ENCODE peak calls at places on chromosomes 5 and 9, in eight cellular contexts. One of them, this sample, is unnamed.
A peak's percentile ranks its signal among the peaks of the same experiment; 100 is the strongest.

GRCh38 chr5:176474476-176474875 is 26.3 kb downstream of the FAF2 start:
- DNase-seq in uterus: no peak
- DNase-seq in heart left ventricle: no peak
- DNase-seq in AG04450: no peak
- DNase-seq in Karpas-422: no peak
- DNase-seq in CD8-positive, alpha-beta memory T cell: no peak
- DNase-seq in spleen: no peak
- DNase-seq in lower lobe of right lung: no peak
- DNase-seq in this sample: peak; percentile 33

GRCh38 chr5:68049053-68049713 is 166.4 kb upstream of the PIK3R1 start:
- DNase-seq in AG04450: no peak
- DNase-seq in spleen: no peak
- DNase-seq in Karpas-422: no peak
- DNase-seq in uterus: no peak
- DNase-seq in lower lobe of right lung: no peak
- DNase-seq in CD8-positive, alpha-beta memory T cell: no peak
- DNase-seq in heart left ventricle: no peak
- DNase-seq in this sample: no peak

GRCh38 chr9:105257767-105258166 is 13.3 kb downstream of the SLC44A1 start:
- DNase-seq in AG04450: no peak
- DNase-seq in lower lobe of right lung: no peak
- DNase-seq in CD8-positive, alpha-beta memory T cell: no peak
- DNase-seq in spleen: no peak
- DNase-seq in heart left ventricle: no peak
- DNase-seq in uterus: no peak
- DNase-seq in Karpas-422: no peak
- DNase-seq in this sample: no peak

GRCh38 chr9:4549751-4550295 is 59.6 kb downstream of the SLC1A1 start:
- DNase-seq in CD8-positive, alpha-beta memory T cell: no peak
- DNase-seq in spleen: no peak
- DNase-seq in Karpas-422: no peak
- DNase-seq in lower lobe of right lung: no peak
- DNase-seq in uterus: no peak
- DNase-seq in AG04450: no peak
- DNase-seq in heart left ventricle: no peak
- DNase-seq in this sample: no peak

GRCh38 chr9:35658894-35659220 is 765 bp downstream of the CCDC107 start:
- DNase-seq in spleen: no peak
- DNase-seq in AG04450: no peak
- DNase-seq in lower lobe of right lung: no peak
- DNase-seq in heart left ventricle: peak; percentile 58
- DNase-seq in uterus: peak; percentile 53
- DNase-seq in Karpas-422: peak; percentile 67
- DNase-seq in CD8-positive, alpha-beta memory T cell: no peak
- DNase-seq in this sample: peak; percentile 59

GRCh38 chr5:154712518-154713437 is 42.4 kb upstream of the LARP1 start:
- DNase-seq in spleen: no peak
- DNase-seq in uterus: no peak
- DNase-seq in heart left ventricle: no peak
- DNase-seq in lower lobe of right lung: peak; percentile 71
- DNase-seq in Karpas-422: no peak
- DNase-seq in AG04450: no peak
- DNase-seq in CD8-positive, alpha-beta memory T cell: no peak
- DNase-seq in this sample: no peak

GRCh38 chr5:44952376-44952775 is 143.6 kb downstream of the MRPS30 start:
- DNase-seq in uterus: no peak
- DNase-seq in heart left ventricle: no peak
- DNase-seq in spleen: no peak
- DNase-seq in AG04450: no peak
- DNase-seq in lower lobe of right lung: no peak
- DNase-seq in CD8-positive, alpha-beta memory T cell: no peak
- DNase-seq in Karpas-422: peak; percentile 75
- DNase-seq in this sample: peak; percentile 11

GRCh38 chr5:134539732-134540131 is 14.3 kb downstream of the JADE2 start:
- DNase-seq in lower lobe of right lung: no peak
- DNase-seq in heart left ventricle: no peak
- DNase-seq in AG04450: no peak
- DNase-seq in Karpas-422: no peak
- DNase-seq in CD8-positive, alpha-beta memory T cell: no peak
- DNase-seq in uterus: no peak
- DNase-seq in spleen: no peak
- DNase-seq in this sample: no peak

GRCh38 chr9:133787749-133788015 is 49.5 kb upstream of the SARDH start:
- DNase-seq in Karpas-422: peak; percentile 81
- DNase-seq in AG04450: no peak
- DNase-seq in lower lobe of right lung: no peak
- DNase-seq in CD8-positive, alpha-beta memory T cell: no peak
- DNase-seq in heart left ventricle: no peak
- DNase-seq in uterus: no peak
- DNase-seq in spleen: peak; percentile 92
- DNase-seq in this sample: peak; percentile 25

GRCh38 chr5:150113047-150113744 is 26.8 kb upstream of the CSF1R start:
- DNase-seq in spleen: peak; percentile 72
- DNase-seq in AG04450: no peak
- DNase-seq in uterus: peak; percentile 43
- DNase-seq in Karpas-422: no peak
- DNase-seq in lower lobe of right lung: peak; percentile 51
- DNase-seq in CD8-positive, alpha-beta memory T cell: no peak
- DNase-seq in heart left ventricle: no peak
- DNase-seq in this sample: peak; percentile 18

GRCh38 chr5:131906668-131907067 is 38.8 kb downstream of the MEIKIN start:
- DNase-seq in lower lobe of right lung: no peak
- DNase-seq in CD8-positive, alpha-beta memory T cell: no peak
- DNase-seq in Karpas-422: no peak
- DNase-seq in AG04450: no peak
- DNase-seq in spleen: no peak
- DNase-seq in uterus: no peak
- DNase-seq in heart left ventricle: no peak
- DNase-seq in this sample: no peak

GRCh38 chr5:172173771-172174170 is 14.3 kb downstream of the STK10 start:
- DNase-seq in CD8-positive, alpha-beta memory T cell: peak; percentile 70
- DNase-seq in uterus: no peak
- DNase-seq in lower lobe of right lung: peak; percentile 64
- DNase-seq in heart left ventricle: peak; percentile 54
- DNase-seq in spleen: peak; percentile 90
- DNase-seq in AG04450: no peak
- DNase-seq in Karpas-422: no peak
- DNase-seq in this sample: peak; percentile 91

GRCh38 chr9:77648458-77649108 is 461 bp upstream of the GNA14 start:
- DNase-seq in CD8-positive, alpha-beta memory T cell: no peak
- DNase-seq in heart left ventricle: peak; percentile 71
- DNase-seq in AG04450: no peak
- DNase-seq in lower lobe of right lung: peak; percentile 73
- DNase-seq in Karpas-422: no peak
- DNase-seq in uterus: peak; percentile 65
- DNase-seq in spleen: peak; percentile 80
- DNase-seq in this sample: peak; percentile 11

GRCh38 chr9:77647267-77647658 is 859 bp downstream of the GNA14 start:
- DNase-seq in lower lobe of right lung: no peak
- DNase-seq in heart left ventricle: no peak
- DNase-seq in Karpas-422: no peak
- DNase-seq in AG04450: no peak
- DNase-seq in spleen: no peak
- DNase-seq in uterus: no peak
- DNase-seq in CD8-positive, alpha-beta memory T cell: no peak
- DNase-seq in this sample: no peak

GRCh38 chr9:77651203-77651602 is 3.1 kb upstream of the GNA14 start:
- DNase-seq in AG04450: no peak
- DNase-seq in lower lobe of right lung: no peak
- DNase-seq in heart left ventricle: no peak
- DNase-seq in uterus: no peak
- DNase-seq in Karpas-422: no peak
- DNase-seq in CD8-positive, alpha-beta memory T cell: no peak
- DNase-seq in spleen: no peak
- DNase-seq in this sample: no peak

GRCh38 chr9:77649109-77649812 is 1.1 kb upstream of the GNA14 start:
- DNase-seq in AG04450: no peak
- DNase-seq in spleen: no peak
- DNase-seq in uterus: no peak
- DNase-seq in heart left ventricle: no peak
- DNase-seq in CD8-positive, alpha-beta memory T cell: no peak
- DNase-seq in lower lobe of right lung: no peak
- DNase-seq in Karpas-422: peak; percentile 58
- DNase-seq in this sample: peak; percentile 18

DNA sequence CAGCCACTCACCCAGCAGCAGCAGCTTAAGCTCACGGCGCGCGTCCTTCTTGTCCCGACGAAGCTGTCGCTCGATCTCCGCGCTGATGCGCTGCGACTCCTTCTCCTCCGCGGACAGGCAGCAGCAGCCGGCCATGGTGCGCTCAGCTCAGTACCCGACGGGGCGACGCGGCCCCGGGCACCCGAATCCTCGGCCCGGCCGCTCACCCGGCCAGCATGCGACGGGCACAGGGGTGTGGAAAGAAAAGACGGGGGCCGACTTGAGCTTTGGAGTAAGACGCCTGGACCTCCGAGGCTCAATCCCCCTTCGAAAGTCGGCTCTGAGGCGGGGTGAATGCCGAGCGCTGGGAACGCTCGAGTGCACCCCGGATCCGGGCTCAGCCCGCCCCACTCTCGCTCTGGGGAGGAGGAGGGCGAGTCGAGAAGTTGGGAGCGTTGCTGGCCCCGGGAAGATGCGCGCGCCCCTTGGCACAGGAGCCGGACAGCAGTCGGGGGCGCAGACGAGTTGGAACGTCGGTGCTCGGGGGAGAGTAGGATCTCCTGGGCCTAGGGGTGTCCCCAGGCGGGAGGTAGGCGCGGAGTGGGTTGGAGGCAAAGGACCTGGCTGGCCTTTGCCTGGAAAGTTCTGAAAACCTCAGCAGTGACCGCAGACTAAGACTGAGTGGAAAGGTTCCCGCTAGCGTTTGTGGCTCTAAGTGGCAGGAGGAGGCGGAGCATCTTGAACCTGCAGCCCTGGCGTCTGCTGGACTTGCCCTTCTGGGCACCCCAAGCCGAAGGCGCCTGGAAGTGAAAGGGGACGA is at the start of gene GNA14:
- DNase-seq in Karpas-422: no peak
- DNase-seq in lower lobe of right lung: no peak
- DNase-seq in heart left ventricle: peak; percentile 40
- DNase-seq in spleen: peak; percentile 77
- DNase-seq in uterus: peak; percentile 45
- DNase-seq in CD8-positive, alpha-beta memory T cell: no peak
- DNase-seq in AG04450: no peak
- DNase-seq in this sample: peak; percentile 17
- H3K27ac ChIP-seq in Karpas-422: no peak within 1 kb of the TSS
- H3K27ac ChIP-seq in lower lobe of right lung: peak within 1 kb of the TSS; percentile 76
- H3K27ac ChIP-seq in heart left ventricle: peak within 1 kb of the TSS; percentile 65
- H3K27ac ChIP-seq in spleen: peak within 1 kb of the TSS; percentile 7
- H3K27ac ChIP-seq in uterus: peak within 1 kb of the TSS; percentile 89
- H3K27ac ChIP-seq in CD8-positive, alpha-beta memory T cell: no peak within 1 kb of the TSS
- H3K27ac ChIP-seq in AG04450: no peak within 1 kb of the TSS
- H3K27ac ChIP-seq in this sample: no peak within 1 kb of the TSS

GRCh38 chr9:98317134-98317857 is 61.8 kb upstream of the TBC1D2 start:
- DNase-seq in Karpas-422: no peak
- DNase-seq in heart left ventricle: no peak
- DNase-seq in CD8-positive, alpha-beta memory T cell: no peak
- DNase-seq in AG04450: no peak
- DNase-seq in lower lobe of right lung: no peak
- DNase-seq in uterus: no peak
- DNase-seq in spleen: no peak
- DNase-seq in this sample: peak; percentile 65

GRCh38 chr9:98315551-98316060 is 60.2 kb upstream of the TBC1D2 start:
- DNase-seq in uterus: peak; percentile 33
- DNase-seq in spleen: peak; percentile 89
- DNase-seq in CD8-positive, alpha-beta memory T cell: peak; percentile 59
- DNase-seq in Karpas-422: peak; percentile 96
- DNase-seq in AG04450: peak; percentile 67
- DNase-seq in heart left ventricle: peak; percentile 84
- DNase-seq in lower lobe of right lung: peak; percentile 79
- DNase-seq in this sample: peak; percentile 55

GRCh38 chr9:98316445-98317133 is 61.1 kb upstream of the TBC1D2 start:
- DNase-seq in AG04450: no peak
- DNase-seq in lower lobe of right lung: no peak
- DNase-seq in spleen: no peak
- DNase-seq in heart left ventricle: no peak
- DNase-seq in uterus: no peak
- DNase-seq in CD8-positive, alpha-beta memory T cell: no peak
- DNase-seq in Karpas-422: no peak
- DNase-seq in this sample: no peak

GRCh38 chr9:98314381-98315066 is 59.1 kb upstream of the TBC1D2 start:
- DNase-seq in Karpas-422: no peak
- DNase-seq in lower lobe of right lung: peak; percentile 72
- DNase-seq in heart left ventricle: no peak
- DNase-seq in spleen: peak; percentile 25
- DNase-seq in CD8-positive, alpha-beta memory T cell: no peak
- DNase-seq in uterus: no peak
- DNase-seq in AG04450: no peak
- DNase-seq in this sample: peak; percentile 39

DNA sequence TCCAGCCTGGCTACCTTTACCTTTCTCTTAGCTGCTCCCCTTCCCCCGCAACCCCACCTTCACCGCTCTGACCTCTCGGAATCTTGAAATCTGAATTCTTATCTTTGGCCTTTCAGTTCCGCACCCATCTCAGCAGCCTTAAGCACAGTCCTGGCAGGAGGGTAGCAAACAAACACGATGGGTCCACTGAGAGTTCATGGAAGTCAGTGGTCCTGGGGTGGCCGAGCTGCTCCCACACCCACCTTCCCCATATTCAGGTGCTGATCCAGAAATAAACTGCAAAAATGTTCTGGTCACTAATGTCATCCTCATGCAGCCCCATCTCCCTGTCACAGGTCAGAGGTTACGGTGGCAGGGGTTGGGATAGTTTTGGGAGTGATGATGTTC is 59.6 kb upstream of the TBC1D2 start:
- DNase-seq in spleen: peak; percentile 16
- DNase-seq in heart left ventricle: no peak
- DNase-seq in CD8-positive, alpha-beta memory T cell: no peak
- DNase-seq in Karpas-422: no peak
- DNase-seq in lower lobe of right lung: no peak
- DNase-seq in uterus: no peak
- DNase-seq in AG04450: no peak
- DNase-seq in this sample: no peak
- H3K27ac ChIP-seq in spleen: no peak overlapping the region
- H3K27ac ChIP-seq in heart left ventricle: no peak overlapping the region
- H3K27ac ChIP-seq in CD8-positive, alpha-beta memory T cell: no peak overlapping the region
- H3K27ac ChIP-seq in Karpas-422: no peak overlapping the region
- H3K27ac ChIP-seq in lower lobe of right lung: no peak overlapping the region
- H3K27ac ChIP-seq in uterus: no peak overlapping the region
- H3K27ac ChIP-seq in AG04450: no peak overlapping the region
- H3K27ac ChIP-seq in this sample: no peak overlapping the region

GRCh38 chr9:130426467-130426773 is 18.3 kb upstream of the ASS1 start:
- DNase-seq in uterus: no peak
- DNase-seq in Karpas-422: no peak
- DNase-seq in heart left ventricle: no peak
- DNase-seq in spleen: no peak
- DNase-seq in CD8-positive, alpha-beta memory T cell: no peak
- DNase-seq in AG04450: no peak
- DNase-seq in lower lobe of right lung: no peak
- DNase-seq in this sample: no peak
- H3K27ac ChIP-seq in uterus: no peak overlapping the region
- H3K27ac ChIP-seq in Karpas-422: no peak overlapping the region
- H3K27ac ChIP-seq in heart left ventricle: no peak overlapping the region
- H3K27ac ChIP-seq in spleen: no peak overlapping the region
- H3K27ac ChIP-seq in CD8-positive, alpha-beta memory T cell: no peak overlapping the region
- H3K27ac ChIP-seq in AG04450: no peak overlapping the region
- H3K27ac ChIP-seq in lower lobe of right lung: no peak overlapping the region
- H3K27ac ChIP-seq in this sample: no peak overlapping the region

DNA sequence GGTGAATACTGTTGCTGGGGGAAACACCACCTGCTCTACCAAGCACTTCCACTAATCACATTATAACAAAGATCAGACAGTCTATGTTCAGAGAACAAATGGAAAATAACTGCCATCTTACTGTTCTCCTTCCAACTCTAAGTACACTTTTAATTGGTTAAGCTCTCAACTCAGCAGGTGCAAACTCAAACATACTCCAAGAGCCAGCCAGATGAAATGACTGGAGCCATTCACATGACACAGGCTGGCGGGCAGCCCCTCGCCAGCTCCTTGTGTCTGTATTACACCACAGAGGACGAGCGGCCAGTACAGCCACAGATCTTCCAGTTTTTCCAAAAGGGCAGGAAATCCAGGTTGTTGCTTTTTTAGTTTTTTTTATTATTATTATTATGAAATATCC is 16.1 kb downstream of the LIFR start:
- DNase-seq in lower lobe of right lung: peak; percentile 60
- DNase-seq in heart left ventricle: peak; percentile 69
- DNase-seq in Karpas-422: no peak
- DNase-seq in uterus: no peak
- DNase-seq in AG04450: no peak
- DNase-seq in spleen: no peak
- DNase-seq in CD8-positive, alpha-beta memory T cell: no peak
- DNase-seq in this sample: no peak
- H3K27ac ChIP-seq in lower lobe of right lung: peak overlapping the region; percentile 32
- H3K27ac ChIP-seq in heart left ventricle: no peak overlapping the region
- H3K27ac ChIP-seq in Karpas-422: no peak overlapping the region
- H3K27ac ChIP-seq in uterus: peak overlapping the region; percentile 12
- H3K27ac ChIP-seq in AG04450: no peak overlapping the region
- H3K27ac ChIP-seq in spleen: no peak overlapping the region
- H3K27ac ChIP-seq in CD8-positive, alpha-beta memory T cell: no peak overlapping the region
- H3K27ac ChIP-seq in this sample: no peak overlapping the region